ENCODE peak calls at places on chromosomes 13 and 19, in eight cellular contexts. Y is cardiac muscle cell, D is mucosa of gallbladder, K is activated B cell treated with CpG ODN at 0.5 μM for 24 hours, X is EH, Z is T-helper 22 cell, W is GM04503, B is left kidney. I is an unnamed sample.

GRCh38 chr13:18947376-18947977 is 234.1 kb downstream of the TUBA3C start:
- DNase-seq in Y (no peak), D (no peak), K (no peak), X (no peak), Z (no peak), W (no peak), B (no peak), I (no peak)

GRCh38 chr19:2815923-2816322 is 3.7 kb upstream of the ZNF554 start:
- DNase-seq in Y (no peak), D (no peak), K (no peak), X (no peak), Z (no peak), W (no peak), B (no peak), I (no peak)

GRCh38 chr19:41626877-41627276 is at the start of gene CEACAM4:
- DNase-seq in Y (no peak), D (no peak), K (no peak), X (no peak), Z (no peak), W (no peak), B (no peak), I (no peak)

GRCh38 chr13:61286148-61286745 is 129.4 kb downstream of the PCDH20 start:
- DNase-seq in Y (peak), D (no peak), K (no peak), X (no peak), Z (no peak), W (no peak), B (no peak), I (no peak)

GRCh38 chr19:46634045-46634655 is 1.9 kb downstream of the GNG8 start:
- DNase-seq in Y (peak), D (peak), K (peak), X (peak), Z (peak), W (no peak), B (peak), I (no peak)

GRCh38 chr19:19597809-19598306 is 20.6 kb downstream of the PBX4 start:
- DNase-seq in Y (no peak), D (no peak), K (no peak), X (no peak), Z (peak), W (no peak), B (no peak), I (no peak)

GRCh38 chr13:25886438-25887214 is 165.2 kb downstream of the SHISA2 start:
- DNase-seq in Y (no peak), D (no peak), K (no peak), X (peak), Z (no peak), W (no peak), B (no peak), I (no peak)

GRCh38 chr13:51552027-51552426 is 32.2 kb upstream of the WDFY2 start:
- DNase-seq in Y (no peak), D (no peak), K (no peak), X (no peak), Z (no peak), W (no peak), B (no peak), I (no peak)

GRCh38 chr13:24253520-24254150 is 55.7 kb upstream of the C1QTNF9 start:
- DNase-seq in Y (no peak), D (no peak), K (no peak), X (no peak), Z (no peak), W (no peak), B (no peak), I (no peak)

GRCh38 chr19:4829001-4829712 is 2.4 kb downstream of the TICAM1 start:
- DNase-seq in Y (no peak), D (peak), K (peak), X (no peak), Z (no peak), W (no peak), B (peak), I (no peak)

GRCh38 chr13:24148414-24149305 is 11.9 kb upstream of the SPATA13 start:
- DNase-seq in Y (no peak), D (peak), K (no peak), X (peak), Z (no peak), W (peak), B (peak), I (peak)

GRCh38 chr19:1794424-1795185 is 17.5 kb downstream of the ATP8B3 start:
- DNase-seq in Y (no peak), D (no peak), K (no peak), X (no peak), Z (no peak), W (no peak), B (peak), I (no peak)

GRCh38 chr19:9806781-9807180 is 12.1 kb downstream of the FBXL12 start:
- DNase-seq in Y (no peak), D (no peak), K (no peak), X (no peak), Z (no peak), W (no peak), B (no peak), I (no peak)

GRCh38 chr19:28847468-28847867 is 365.5 kb downstream of the UQCRFS1 start:
- DNase-seq in Y (no peak), D (no peak), K (no peak), X (peak), Z (no peak), W (peak), B (no peak), I (no peak)

GRCh38 chr19:472005-472858 is 11.4 kb upstream of the SHC2 start:
- DNase-seq in Y (no peak), D (no peak), K (no peak), X (peak), Z (no peak), W (no peak), B (no peak), I (no peak)

GRCh38 chr19:34319785-34320184 is 45.2 kb upstream of the GPI start:
- DNase-seq in Y (no peak), D (no peak), K (no peak), X (no peak), Z (no peak), W (no peak), B (no peak), I (no peak)

GRCh38 chr19:8174706-8175105 is 25.3 kb upstream of the FBN3 start:
- DNase-seq in Y (no peak), D (no peak), K (no peak), X (no peak), Z (no peak), W (no peak), B (peak), I (no peak)

GRCh38 chr13:72145383-72145782 is 278.4 kb upstream of the DACH1 start:
- DNase-seq in Y (no peak), D (no peak), K (no peak), X (peak), Z (no peak), W (no peak), B (no peak), I (no peak)

GRCh38 chr19:18848860-18849661 is 17.3 kb downstream of the UPF1 start:
- DNase-seq in Y (no peak), D (peak), K (no peak), X (peak), Z (no peak), W (peak), B (peak), I (no peak)

GRCh38 chr19:18931316-18932162 is 9.5 kb downstream of the HOMER3 start:
- DNase-seq in Y (no peak), D (no peak), K (no peak), X (no peak), Z (no peak), W (no peak), B (no peak), I (no peak)

GRCh38 chr13:48707405-48707804 is 53.7 kb downstream of the CYSLTR2 start:
- DNase-seq in Y (no peak), D (no peak), K (no peak), X (no peak), Z (no peak), W (no peak), B (no peak), I (no peak)

GRCh38 chr13:76882431-76882830 is 3.8 kb downstream of the KCTD12 start:
- DNase-seq in Y (no peak), D (no peak), K (no peak), X (peak), Z (no peak), W (no peak), B (no peak), I (no peak)

GRCh38 chr19:913080-913748 is at the start of gene R3HDM4:
- DNase-seq in Y (peak), D (peak), K (peak), X (peak), Z (peak), W (no peak), B (peak), I (no peak)

GRCh38 chr19:29714953-29715694 is at the start of gene C19orf12:
- DNase-seq in Y (peak), D (no peak), K (peak), X (peak), Z (peak), W (no peak), B (peak), I (no peak)

GRCh38 chr13:102945324-102945815 is 99.5 kb downstream of the ERCC5 start:
- DNase-seq in Y (no peak), D (no peak), K (no peak), X (no peak), Z (no peak), W (no peak), B (no peak), I (no peak)

GRCh38 chr13:77860621-77861020 is 58.0 kb downstream of the EDNRB start:
- DNase-seq in Y (no peak), D (no peak), K (no peak), X (peak), Z (no peak), W (peak), B (peak), I (peak)

GRCh38 chr13:99434258-99434788 is 66.9 kb upstream of the TM9SF2 start:
- DNase-seq in Y (no peak), D (peak), K (no peak), X (no peak), Z (peak), W (no peak), B (no peak), I (no peak)

GRCh38 chr13:42875448-42876269 is 94.3 kb downstream of the FAM216B start:
- DNase-seq in Y (peak), D (no peak), K (no peak), X (no peak), Z (no peak), W (no peak), B (peak), I (no peak)

GRCh38 chr13:27362064-27362751 is 62.2 kb upstream of the GTF3A start:
- DNase-seq in Y (peak), D (peak), K (peak), X (peak), Z (peak), W (peak), B (peak), I (no peak)

GRCh38 chr13:32045537-32045936 is 14.0 kb downstream of the FRY start:
- DNase-seq in Y (no peak), D (no peak), K (no peak), X (no peak), Z (no peak), W (no peak), B (no peak), I (no peak)

GRCh38 chr13:69565334-69565733 is 542.3 kb upstream of the ATXN8OS start:
- DNase-seq in Y (no peak), D (no peak), K (no peak), X (peak), Z (no peak), W (no peak), B (peak), I (no peak)